ENCODE peak calls at places on chromosome 6, in seven cellular contexts. O is tibial artery; S is T-helper 17 cell; E is fibroblast of the aortic adventitia; B is HT1080; A is WTC11; G is CD4-positive, alpha-beta memory T cell. Y is an unnamed sample.

GRCh38 chr6:129844118-129844891 is 16.8 kb downstream of the TMEM244 start:
- DNase-seq in O (no peak), S (no peak), E (peak), B (peak), A (no peak), G (no peak), Y (no peak)

GRCh38 chr6:140897804-140898573 is 1234.7 kb upstream of the GJE1 start:
- DNase-seq in O (peak), S (no peak), E (no peak), B (peak), A (no peak), G (no peak), Y (no peak)

GRCh38 chr6:136586295-136586694 is 36.1 kb upstream of the MAP7 start:
- DNase-seq in O (no peak), S (no peak), E (peak), B (peak), A (no peak), G (no peak), Y (no peak)

GRCh38 chr6:39664173-39664572 is 61.0 kb downstream of the KIF6 start:
- DNase-seq in O (no peak), S (no peak), E (no peak), B (no peak), A (no peak), G (no peak), Y (no peak)

GRCh38 chr6:15841937-15842698 is 179.3 kb upstream of the DTNBP1 start:
- DNase-seq in O (peak), S (no peak), E (peak), B (no peak), A (no peak), G (no peak), Y (no peak)

GRCh38 chr6:123062645-123063044 is 66.6 kb downstream of the CLVS2 start:
- DNase-seq in O (no peak), S (no peak), E (no peak), B (no peak), A (no peak), G (no peak), Y (peak)

GRCh38 chr6:128409003-128409402 is 111.4 kb downstream of the PTPRK start:
- DNase-seq in O (no peak), S (no peak), E (no peak), B (no peak), A (no peak), G (no peak), Y (no peak)

GRCh38 chr6:47064274-47064673 is 22.1 kb upstream of the ADGRF1 start:
- DNase-seq in O (no peak), S (no peak), E (no peak), B (no peak), A (no peak), G (no peak), Y (no peak)

GRCh38 chr6:24329022-24329421 is 28.8 kb downstream of the DCDC2 start:
- DNase-seq in O (no peak), S (no peak), E (no peak), B (no peak), A (no peak), G (no peak), Y (no peak)

GRCh38 chr6:47734826-47735481 is 36.6 kb downstream of the ADGRF4 start:
- DNase-seq in O (no peak), S (no peak), E (no peak), B (no peak), A (no peak), G (no peak), Y (no peak)

GRCh38 chr6:307874-308273 is 15.6 kb downstream of the DUSP22 start:
- DNase-seq in O (peak), S (no peak), E (no peak), B (no peak), A (no peak), G (no peak), Y (no peak)

GRCh38 chr6:84731901-84732300 is 32.5 kb downstream of the TBX18 start:
- DNase-seq in O (no peak), S (no peak), E (peak), B (no peak), A (no peak), G (no peak), Y (no peak)

GRCh38 chr6:141316236-141316635 is 816.5 kb upstream of the GJE1 start:
- DNase-seq in O (no peak), S (no peak), E (no peak), B (peak), A (no peak), G (no peak), Y (no peak)

GRCh38 chr6:51349866-51350265 is 531.2 kb downstream of the TFAP2B start:
- DNase-seq in O (no peak), S (no peak), E (no peak), B (peak), A (no peak), G (no peak), Y (no peak)

GRCh38 chr6:54879188-54879985 is 32.8 kb downstream of the FAM83B start:
- DNase-seq in O (no peak), S (no peak), E (no peak), B (no peak), A (no peak), G (no peak), Y (no peak)

GRCh38 chr6:11126876-11127275 is 15.4 kb upstream of the ERVFRD-1 start:
- DNase-seq in O (no peak), S (no peak), E (peak), B (peak), A (no peak), G (no peak), Y (no peak)

GRCh38 chr6:111540971-111541719 is 58.1 kb upstream of the REV3L start:
- DNase-seq in O (no peak), S (no peak), E (no peak), B (peak), A (no peak), G (no peak), Y (no peak)

GRCh38 chr6:87825865-87826264 is 123.8 kb upstream of the AKIRIN2 start:
- DNase-seq in O (no peak), S (no peak), E (no peak), B (no peak), A (no peak), G (peak), Y (no peak)

GRCh38 chr6:97440590-97441176 is 157.7 kb upstream of the MMS22L start:
- DNase-seq in O (no peak), S (no peak), E (peak), B (peak), A (peak), G (no peak), Y (peak)

Y was measured in retina.